ENCODE peak calls at places on chromosomes 12 and 14, in four cellular contexts. T is GM23338, W is HCT116, Z is HepG2. C is an unnamed sample.

GRCh38 chr12:22018860-22019259 is 27.2 kb upstream of the CMAS start:
- DNase-seq in T (no peak), W (no peak), Z (no peak), C (no peak)

GRCh38 chr12:90153827-90154226 is 445.2 kb upstream of the ATP2B1 start:
- DNase-seq in T (no peak), W (no peak), Z (no peak), C (no peak)

GRCh38 chr12:88351121-88351520 is 209.0 kb downstream of the TMTC3 start:
- DNase-seq in T (no peak), W (no peak), Z (no peak), C (no peak)

GRCh38 chr12:2049604-2050540 is 2.9 kb upstream of the CACNA1C start:
- DNase-seq in T (peak; percentile 62), W (no peak), Z (peak; percentile 50), C (no peak)

GRCh38 chr14:77752799-77753516 is 8.0 kb downstream of the SNW1 start:
- DNase-seq in T (no peak), W (no peak), Z (no peak), C (no peak)

GRCh38 chr14:88551094-88551870 is 3.5 kb downstream of the PTPN21 start:
- DNase-seq in T (peak; percentile 93), W (peak; percentile 58), Z (no peak), C (no peak)

GRCh38 chr12:132887513-132888341 is at the start of gene CHFR:
- DNase-seq in T (peak; percentile 99), W (no peak), Z (peak; percentile 94), C (no peak)

GRCh38 chr12:63445266-63445665 is 223.0 kb downstream of the DPY19L2 start:
- DNase-seq in T (no peak), W (no peak), Z (no peak), C (no peak)

GRCh38 chr14:52553002-52553670 is 500 bp downstream of the GPR137C start:
- DNase-seq in T (peak; percentile 46), W (no peak), Z (no peak), C (no peak)

GRCh38 chr12:104163631-104164030 is 25.6 kb upstream of the NFYB start:
- DNase-seq in T (no peak), W (no peak), Z (no peak), C (no peak)

GRCh38 chr14:103501041-103501870 is 21.4 kb downstream of the CKB start:
- DNase-seq in T (no peak), W (no peak), Z (no peak), C (no peak)

GRCh38 chr12:82176761-82177490 is 181.3 kb downstream of the CCDC59 start:
- DNase-seq in T (peak; percentile 5), W (no peak), Z (no peak), C (no peak)

GRCh38 chr12:32535260-32535999 is 136.1 kb downstream of the FGD4 start:
- DNase-seq in T (peak; percentile 57), W (no peak), Z (peak; percentile 33), C (no peak)

GRCh38 chr12:31906581-31907286 is 52.5 kb upstream of the RESF1 start:
- DNase-seq in T (no peak), W (no peak), Z (peak; percentile 7), C (no peak)

GRCh38 chr14:76947838-76948184 is 80.7 kb downstream of the IRF2BPL start:
- DNase-seq in T (no peak), W (no peak), Z (no peak), C (no peak)

GRCh38 chr14:58077621-58078020 is 74.4 kb downstream of the ARMH4 start:
- DNase-seq in T (peak; percentile 12), W (no peak), Z (no peak), C (no peak)

GRCh38 chr14:99809376-99809775 is 16.2 kb downstream of the EML1 start:
- DNase-seq in T (no peak), W (no peak), Z (no peak), C (no peak)

GRCh38 chr14:85607571-85608219 is 77.8 kb downstream of the FLRT2 start:
- DNase-seq in T (no peak), W (no peak), Z (no peak), C (no peak)

GRCh38 chr12:91274886-91275285 is 92.3 kb upstream of the DCN start:
- DNase-seq in T (peak; percentile 11), W (no peak), Z (no peak), C (no peak)

GRCh38 chr14:29627141-29627540 is 300.5 kb downstream of the PRKD1 start:
- DNase-seq in T (no peak), W (no peak), Z (no peak), C (no peak)

GRCh38 chr12:31482816-31483215 is 108.1 kb downstream of the DENND5B start:
- DNase-seq in T (no peak), W (peak; percentile 51), Z (no peak), C (no peak)

GRCh38 chr14:53608369-53608768 is 348.3 kb downstream of the BMP4 start:
- DNase-seq in T (no peak), W (peak; percentile 74), Z (no peak), C (no peak)

GRCh38 chr12:46449856-46450255 is 77.3 kb upstream of the SLC38A2 start:
- DNase-seq in T (no peak), W (no peak), Z (no peak), C (no peak)

GRCh38 chr12:63787306-63787705 is 7.6 kb downstream of the RXYLT1 start:
- DNase-seq in T (no peak), W (no peak), Z (no peak), C (no peak)

GRCh38 chr12:15216036-15216889 is 5.0 kb downstream of the RERG start:
- DNase-seq in T (no peak), W (no peak), Z (no peak), C (no peak)

GRCh38 chr12:1838994-1839365 is 18.6 kb downstream of the LRTM2 start:
- DNase-seq in T (no peak), W (no peak), Z (no peak), C (no peak)

GRCh38 chr14:59098377-59098776 is 90.1 kb upstream of the DAAM1 start:
- DNase-seq in T (no peak), W (no peak), Z (no peak), C (no peak)

GRCh38 chr14:34053666-34054065 is 102.8 kb upstream of the EGLN3 start:
- DNase-seq in T (no peak), W (no peak), Z (no peak), C (no peak)

GRCh38 chr12:48199784-48200198 is 3.3 kb downstream of the OR10AD1 start:
- DNase-seq in T (peak; percentile 21), W (no peak), Z (no peak), C (no peak)

GRCh38 chr12:51000245-51000644 is 25.9 kb downstream of the SLC11A2 start:
- DNase-seq in T (no peak), W (no peak), Z (no peak), C (no peak)

DNA sequence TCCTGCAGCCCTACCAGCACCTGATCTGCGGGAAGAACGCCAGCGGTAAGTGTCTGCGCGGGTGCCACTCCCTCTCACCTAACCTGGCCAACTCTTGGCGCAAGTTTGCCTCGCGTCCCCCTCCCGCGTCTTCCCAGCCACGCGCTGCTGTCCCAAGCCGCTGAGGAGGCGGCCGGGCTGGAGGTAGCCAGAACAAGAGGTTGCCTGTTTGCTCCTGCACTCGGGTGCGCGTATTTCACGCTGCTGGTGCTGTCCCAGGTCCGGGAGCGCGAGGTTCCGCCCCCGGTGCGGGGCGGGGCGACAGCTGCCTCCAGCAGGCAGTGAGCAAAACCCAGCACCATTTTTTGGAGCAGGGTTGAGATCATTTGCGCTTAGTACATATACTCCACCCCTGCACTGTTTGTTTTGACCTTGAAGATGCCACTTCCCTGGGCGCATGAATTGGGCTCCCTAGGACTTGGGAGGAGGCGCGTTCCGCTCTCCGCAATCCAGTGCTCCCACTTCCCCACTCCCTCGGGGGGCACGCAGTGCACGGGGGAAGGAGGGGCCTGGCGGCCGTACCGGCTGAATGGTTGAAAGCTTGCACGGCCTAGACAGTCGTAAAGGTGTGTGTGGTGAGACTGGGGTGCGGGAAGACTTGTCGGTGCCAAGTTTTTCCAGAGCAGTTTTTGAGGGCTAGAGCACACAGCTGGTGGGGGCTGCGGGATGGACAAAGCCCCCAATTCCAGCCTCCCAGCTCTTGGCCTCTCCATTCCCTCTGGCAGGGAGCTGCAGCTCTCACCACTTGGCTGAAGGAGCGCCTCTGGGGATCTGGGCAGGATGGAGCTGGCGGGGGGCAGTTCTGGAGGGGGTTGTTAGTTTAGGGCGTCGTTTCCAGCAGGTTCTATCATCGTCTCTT is 226.9 kb upstream of the CRY1 start:
- DNase-seq in T (peak; percentile 76), W (no peak), Z (peak; percentile 69), C (no peak)
- TF ChIP-seq POLR2AphosphoS5 in T (no peak), W (no peak), Z (no peak), C (no peak)

GRCh38 chr12:128792398-128792797 is 31.4 kb downstream of the SLC15A4 start:
- DNase-seq in T (no peak), W (no peak), Z (no peak), C (no peak)
- TF ChIP-seq EZH2 in T (no peak), W (no peak), Z (no peak), C (no peak)

DNA sequence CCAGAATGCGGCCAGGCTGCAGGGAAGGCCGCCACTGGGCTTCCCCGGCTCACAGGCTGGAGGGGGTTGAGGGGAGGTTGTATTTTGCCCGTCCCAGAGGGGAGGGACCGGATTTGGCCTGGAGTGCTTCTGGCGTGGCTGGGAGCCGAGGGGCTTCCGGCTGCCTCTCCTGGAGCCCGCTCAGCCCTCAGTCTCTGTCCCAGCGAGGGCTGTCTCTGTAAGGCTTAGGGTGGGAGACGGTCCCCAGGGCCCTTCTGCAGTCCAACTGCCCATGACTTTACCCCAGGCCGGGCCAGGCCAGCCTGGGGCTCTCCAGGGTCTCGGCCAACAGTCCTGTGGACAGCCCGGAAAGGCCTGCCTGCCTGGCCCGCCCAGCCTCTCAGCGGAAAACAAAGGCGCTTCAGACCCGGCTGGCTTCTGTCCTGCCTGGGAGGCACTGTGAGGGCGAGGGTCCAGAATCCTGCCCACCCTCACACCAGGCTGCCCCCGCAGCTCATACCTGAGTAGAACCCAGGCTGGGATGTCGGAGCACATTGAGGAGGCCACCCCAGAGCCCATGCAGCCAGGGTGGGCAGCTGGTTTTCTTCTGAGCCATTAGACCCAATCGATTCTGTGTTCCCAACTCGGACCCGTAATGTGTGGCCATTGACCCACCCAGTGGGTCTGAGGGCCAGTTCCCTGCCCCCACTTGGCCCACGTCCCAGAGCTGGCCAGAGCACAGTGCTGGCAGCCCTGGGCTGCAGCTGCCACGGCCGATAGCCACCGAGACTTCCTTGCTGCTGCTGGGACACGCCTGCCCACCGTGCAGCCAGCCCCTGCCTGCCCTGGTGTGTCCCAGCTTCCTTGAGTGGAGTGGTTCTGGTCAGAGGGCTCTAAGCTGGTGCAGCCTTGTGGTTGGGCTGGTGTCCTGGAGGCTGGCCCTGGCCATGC is 1.6 kb downstream of the CRIP2 start:
- DNase-seq in T (peak; percentile 55), W (no peak), Z (peak; percentile 57), C (no peak)
- TF ChIP-seq POLR2AphosphoS5 in T (no peak), W (no peak), Z (no peak), C (no peak)

DNA sequence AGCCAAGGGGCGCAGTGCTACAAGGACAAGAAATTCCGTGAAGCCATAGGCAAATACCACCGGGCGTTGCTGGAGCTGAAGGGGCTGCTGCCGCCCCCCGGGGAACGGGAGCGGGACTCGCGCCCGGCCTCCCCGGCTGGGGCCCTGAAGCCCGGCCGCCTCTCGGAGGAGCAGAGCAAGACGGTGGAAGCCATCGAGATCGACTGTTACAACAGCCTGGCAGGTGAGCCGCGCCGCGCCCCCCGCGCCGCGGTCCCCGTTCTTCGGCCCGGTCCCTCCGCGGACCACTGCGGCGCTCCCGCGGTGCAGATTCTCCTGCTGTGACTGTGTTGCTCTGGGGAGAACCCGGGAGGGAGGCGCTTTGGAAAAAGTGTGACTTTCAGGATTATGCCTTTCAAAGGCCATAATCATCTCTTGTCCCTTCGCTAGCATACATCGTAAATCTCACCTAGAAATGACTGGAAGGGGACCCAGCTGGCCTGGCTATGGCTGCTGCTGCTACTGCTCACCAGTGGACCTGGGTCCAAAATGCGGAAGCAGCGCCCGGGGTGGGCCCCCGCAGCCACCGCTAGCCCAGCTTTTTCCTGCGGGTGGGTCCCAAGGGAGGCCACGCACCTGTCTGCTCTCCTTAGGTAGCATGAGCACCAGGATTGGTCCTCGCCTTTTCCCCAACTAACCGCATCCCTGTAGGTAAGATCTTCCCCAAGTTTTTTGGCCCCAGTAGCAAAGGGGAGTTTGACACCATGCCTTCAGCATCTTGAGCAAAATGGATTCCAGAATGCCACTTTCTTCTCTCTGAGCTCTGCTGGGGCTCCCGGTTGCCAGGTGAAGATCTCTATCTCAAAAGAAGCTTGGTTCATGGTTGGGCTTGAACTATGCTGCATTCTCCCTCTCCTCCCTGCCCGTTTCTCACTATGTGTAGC is 858 bp downstream of the TTC9 start:
- DNase-seq in T (peak; percentile 48), W (no peak), Z (no peak), C (no peak)
- TF ChIP-seq EZH2 in T (no peak), W (no peak), Z (no peak), C (no peak)